ENCODE peak calls at places on chromosome 20, in eight cellular contexts. One of them, this sample, is unnamed.

GRCh38 chr20:61601361-61601760 is 349.3 kb downstream of the CDH4 start:
- DNase-seq in NCI-H774: no peak
- DNase-seq in H9: no peak
- DNase-seq in COR-L47: no peak
- DNase-seq in stimulated activated CD4-positive, alpha-beta T cell treated with anti-CD3 and anti-CD28 coated beads, Interleukin-2, amount 100 ng/mL, for 24 hours: no peak
- DNase-seq in endodermal cell: no peak
- DNase-seq in activated T-cell treated with anti-CD3 and anti-CD28 coated beads, Interleukin-2, amount 50 U/mL, for 72 hours: no peak
- DNase-seq in RPMI7951: no peak
- DNase-seq in this sample: no peak

GRCh38 chr20:58173930-58174707 is 54.3 kb downstream of the ANKRD60 start:
- DNase-seq in stimulated activated CD4-positive, alpha-beta T cell treated with anti-CD3 and anti-CD28 coated beads, Interleukin-2, amount 100 ng/mL, for 24 hours: no peak
- DNase-seq in activated T-cell treated with anti-CD3 and anti-CD28 coated beads, Interleukin-2, amount 50 U/mL, for 72 hours: no peak
- DNase-seq in RPMI7951: no peak
- DNase-seq in NCI-H774: no peak
- DNase-seq in H9: no peak
- DNase-seq in endodermal cell: no peak
- DNase-seq in COR-L47: no peak
- DNase-seq in this sample: no peak

GRCh38 chr20:25532971-25533391 is 52.4 kb downstream of the NINL start:
- DNase-seq in activated T-cell treated with anti-CD3 and anti-CD28 coated beads, Interleukin-2, amount 50 U/mL, for 72 hours: no peak
- DNase-seq in stimulated activated CD4-positive, alpha-beta T cell treated with anti-CD3 and anti-CD28 coated beads, Interleukin-2, amount 100 ng/mL, for 24 hours: no peak
- DNase-seq in H9: no peak
- DNase-seq in NCI-H774: no peak
- DNase-seq in endodermal cell: no peak
- DNase-seq in RPMI7951: no peak
- DNase-seq in COR-L47: no peak
- DNase-seq in this sample: no peak

GRCh38 chr20:57638173-57638894 is 18.1 kb upstream of the ZBP1 start:
- DNase-seq in endodermal cell: no peak
- DNase-seq in RPMI7951: peak; percentile 71
- DNase-seq in NCI-H774: no peak
- DNase-seq in COR-L47: no peak
- DNase-seq in stimulated activated CD4-positive, alpha-beta T cell treated with anti-CD3 and anti-CD28 coated beads, Interleukin-2, amount 100 ng/mL, for 24 hours: no peak
- DNase-seq in activated T-cell treated with anti-CD3 and anti-CD28 coated beads, Interleukin-2, amount 50 U/mL, for 72 hours: no peak
- DNase-seq in H9: no peak
- DNase-seq in this sample: no peak

GRCh38 chr20:36744764-36745191 is 1.1 kb downstream of the NDRG3 start:
- DNase-seq in NCI-H774: no peak
- DNase-seq in COR-L47: peak; percentile 21
- DNase-seq in activated T-cell treated with anti-CD3 and anti-CD28 coated beads, Interleukin-2, amount 50 U/mL, for 72 hours: no peak
- DNase-seq in RPMI7951: peak; percentile 68
- DNase-seq in stimulated activated CD4-positive, alpha-beta T cell treated with anti-CD3 and anti-CD28 coated beads, Interleukin-2, amount 100 ng/mL, for 24 hours: no peak
- DNase-seq in endodermal cell: peak; percentile 73
- DNase-seq in H9: peak; percentile 47
- DNase-seq in this sample: no peak

GRCh38 chr20:23160536-23161243 is 74.6 kb upstream of the CD93 start:
- DNase-seq in activated T-cell treated with anti-CD3 and anti-CD28 coated beads, Interleukin-2, amount 50 U/mL, for 72 hours: no peak
- DNase-seq in endodermal cell: peak; percentile 62
- DNase-seq in COR-L47: no peak
- DNase-seq in stimulated activated CD4-positive, alpha-beta T cell treated with anti-CD3 and anti-CD28 coated beads, Interleukin-2, amount 100 ng/mL, for 24 hours: no peak
- DNase-seq in RPMI7951: peak; percentile 51
- DNase-seq in NCI-H774: no peak
- DNase-seq in H9: peak; percentile 38
- DNase-seq in this sample: no peak

GRCh38 chr20:26218301-26218700 is 521.6 kb upstream of the ZNF337 start:
- DNase-seq in activated T-cell treated with anti-CD3 and anti-CD28 coated beads, Interleukin-2, amount 50 U/mL, for 72 hours: no peak
- DNase-seq in endodermal cell: no peak
- DNase-seq in COR-L47: no peak
- DNase-seq in stimulated activated CD4-positive, alpha-beta T cell treated with anti-CD3 and anti-CD28 coated beads, Interleukin-2, amount 100 ng/mL, for 24 hours: no peak
- DNase-seq in RPMI7951: no peak
- DNase-seq in H9: no peak
- DNase-seq in NCI-H774: no peak
- DNase-seq in this sample: no peak

GRCh38 chr20:55650609-55651228 is 354.6 kb downstream of the CBLN4 start:
- DNase-seq in endodermal cell: no peak
- DNase-seq in RPMI7951: no peak
- DNase-seq in COR-L47: no peak
- DNase-seq in H9: no peak
- DNase-seq in activated T-cell treated with anti-CD3 and anti-CD28 coated beads, Interleukin-2, amount 50 U/mL, for 72 hours: no peak
- DNase-seq in stimulated activated CD4-positive, alpha-beta T cell treated with anti-CD3 and anti-CD28 coated beads, Interleukin-2, amount 100 ng/mL, for 24 hours: no peak
- DNase-seq in NCI-H774: no peak
- DNase-seq in this sample: no peak

GRCh38 chr20:20881808-20882207 is 169.4 kb upstream of the RALGAPA2 start:
- DNase-seq in activated T-cell treated with anti-CD3 and anti-CD28 coated beads, Interleukin-2, amount 50 U/mL, for 72 hours: no peak
- DNase-seq in COR-L47: no peak
- DNase-seq in stimulated activated CD4-positive, alpha-beta T cell treated with anti-CD3 and anti-CD28 coated beads, Interleukin-2, amount 100 ng/mL, for 24 hours: no peak
- DNase-seq in RPMI7951: no peak
- DNase-seq in endodermal cell: no peak
- DNase-seq in H9: no peak
- DNase-seq in NCI-H774: no peak
- DNase-seq in this sample: no peak

GRCh38 chr20:4844325-4844724 is 122.6 kb downstream of the PRND start:
- DNase-seq in endodermal cell: no peak
- DNase-seq in COR-L47: no peak
- DNase-seq in activated T-cell treated with anti-CD3 and anti-CD28 coated beads, Interleukin-2, amount 50 U/mL, for 72 hours: no peak
- DNase-seq in H9: no peak
- DNase-seq in stimulated activated CD4-positive, alpha-beta T cell treated with anti-CD3 and anti-CD28 coated beads, Interleukin-2, amount 100 ng/mL, for 24 hours: no peak
- DNase-seq in NCI-H774: no peak
- DNase-seq in RPMI7951: no peak
- DNase-seq in this sample: no peak

GRCh38 chr20:53568351-53568750 is 25.3 kb downstream of the ZNF217 start:
- DNase-seq in activated T-cell treated with anti-CD3 and anti-CD28 coated beads, Interleukin-2, amount 50 U/mL, for 72 hours: no peak
- DNase-seq in NCI-H774: no peak
- DNase-seq in COR-L47: no peak
- DNase-seq in H9: no peak
- DNase-seq in endodermal cell: no peak
- DNase-seq in stimulated activated CD4-positive, alpha-beta T cell treated with anti-CD3 and anti-CD28 coated beads, Interleukin-2, amount 100 ng/mL, for 24 hours: no peak
- DNase-seq in RPMI7951: no peak
- DNase-seq in this sample: no peak

GRCh38 chr20:51382986-51383821 is 159.3 kb downstream of the NFATC2 start:
- DNase-seq in stimulated activated CD4-positive, alpha-beta T cell treated with anti-CD3 and anti-CD28 coated beads, Interleukin-2, amount 100 ng/mL, for 24 hours: no peak
- DNase-seq in COR-L47: peak; percentile 36
- DNase-seq in H9: no peak
- DNase-seq in endodermal cell: no peak
- DNase-seq in NCI-H774: peak; percentile 13
- DNase-seq in activated T-cell treated with anti-CD3 and anti-CD28 coated beads, Interleukin-2, amount 50 U/mL, for 72 hours: no peak
- DNase-seq in RPMI7951: no peak
- DNase-seq in this sample: peak; percentile 28

GRCh38 chr20:51541189-51542032 is 1.1 kb downstream of the NFATC2 start:
- DNase-seq in activated T-cell treated with anti-CD3 and anti-CD28 coated beads, Interleukin-2, amount 50 U/mL, for 72 hours: peak; percentile 80
- DNase-seq in NCI-H774: peak; percentile 20
- DNase-seq in stimulated activated CD4-positive, alpha-beta T cell treated with anti-CD3 and anti-CD28 coated beads, Interleukin-2, amount 100 ng/mL, for 24 hours: peak; percentile 82
- DNase-seq in H9: no peak
- DNase-seq in RPMI7951: peak; percentile 28
- DNase-seq in COR-L47: no peak
- DNase-seq in endodermal cell: peak; percentile 76
- DNase-seq in this sample: no peak

GRCh38 chr20:21048841-21049273 is 57.3 kb downstream of the LINC00237 start:
- DNase-seq in NCI-H774: peak; percentile 7
- DNase-seq in COR-L47: no peak
- DNase-seq in endodermal cell: peak; percentile 93
- DNase-seq in stimulated activated CD4-positive, alpha-beta T cell treated with anti-CD3 and anti-CD28 coated beads, Interleukin-2, amount 100 ng/mL, for 24 hours: peak; percentile 70
- DNase-seq in activated T-cell treated with anti-CD3 and anti-CD28 coated beads, Interleukin-2, amount 50 U/mL, for 72 hours: peak; percentile 70
- DNase-seq in H9: peak; percentile 79
- DNase-seq in RPMI7951: peak; percentile 17
- DNase-seq in this sample: no peak

GRCh38 chr20:44581515-44581914 is 864 bp upstream of the PKIG start:
- DNase-seq in H9: no peak
- DNase-seq in activated T-cell treated with anti-CD3 and anti-CD28 coated beads, Interleukin-2, amount 50 U/mL, for 72 hours: no peak
- DNase-seq in endodermal cell: no peak
- DNase-seq in stimulated activated CD4-positive, alpha-beta T cell treated with anti-CD3 and anti-CD28 coated beads, Interleukin-2, amount 100 ng/mL, for 24 hours: no peak
- DNase-seq in RPMI7951: no peak
- DNase-seq in NCI-H774: no peak
- DNase-seq in COR-L47: no peak
- DNase-seq in this sample: no peak

GRCh38 chr20:59005523-59006166 is 1.4 kb downstream of the CTSZ start:
- DNase-seq in RPMI7951: no peak
- DNase-seq in NCI-H774: no peak
- DNase-seq in endodermal cell: peak; percentile 28
- DNase-seq in H9: no peak
- DNase-seq in activated T-cell treated with anti-CD3 and anti-CD28 coated beads, Interleukin-2, amount 50 U/mL, for 72 hours: no peak
- DNase-seq in stimulated activated CD4-positive, alpha-beta T cell treated with anti-CD3 and anti-CD28 coated beads, Interleukin-2, amount 100 ng/mL, for 24 hours: no peak
- DNase-seq in COR-L47: no peak
- DNase-seq in this sample: no peak

GRCh38 chr20:3815703-3816315 is 4.5 kb upstream of the AP5S1 start:
- DNase-seq in stimulated activated CD4-positive, alpha-beta T cell treated with anti-CD3 and anti-CD28 coated beads, Interleukin-2, amount 100 ng/mL, for 24 hours: no peak
- DNase-seq in COR-L47: no peak
- DNase-seq in activated T-cell treated with anti-CD3 and anti-CD28 coated beads, Interleukin-2, amount 50 U/mL, for 72 hours: peak; percentile 50
- DNase-seq in endodermal cell: no peak
- DNase-seq in NCI-H774: no peak
- DNase-seq in H9: no peak
- DNase-seq in RPMI7951: no peak
- DNase-seq in this sample: no peak

This sample was measured in progenitor cell of endocrine pancreas.